ENCODE peak calls at places on chromosomes 5 and 9, in eight cellular contexts. I is H4; V is CD4-positive, alpha-beta memory T cell; P is AML-193; K is GM13977; A is effector memory CD4-positive, alpha-beta T cell; B is tibial artery; U is ACHN. C is an unnamed sample.

GRCh38 chr5:133376986-133377385 is 235.4 kb downstream of the FSTL4 start:
- DNase-seq in B (no peak), V (no peak), P (no peak), A (no peak), I (no peak), K (no peak), U (no peak), C (no peak)

GRCh38 chr5:37448941-37449340 is 69.8 kb downstream of the WDR70 start:
- DNase-seq in U (no peak), I (peak; percentile 73), A (no peak), K (no peak), B (no peak), V (no peak), P (no peak), C (no peak)

GRCh38 chr5:39606592-39606990 is 181.8 kb upstream of the DAB2 start:
- DNase-seq in I (no peak), A (no peak), B (no peak), V (no peak), K (no peak), P (no peak), U (no peak), C (no peak)

GRCh38 chr5:168076561-168076991 is 214.9 kb upstream of the WWC1 start:
- DNase-seq in U (peak; percentile 44), A (no peak), I (peak; percentile 67), P (peak; percentile 5), B (no peak), V (no peak), K (no peak), C (peak; percentile 35)

GRCh38 chr5:4086081-4086480 is 490.4 kb downstream of the IRX1 start:
- DNase-seq in V (no peak), I (no peak), K (no peak), A (no peak), P (no peak), U (no peak), B (no peak), C (no peak)

GRCh38 chr5:63154480-63155309 is 576.1 kb downstream of the LRRC70 start:
- DNase-seq in K (no peak), U (no peak), P (no peak), V (no peak), A (no peak), I (no peak), B (no peak), C (no peak)

GRCh38 chr5:61332369-61332745 is 299 bp downstream of the ZSWIM6 start:
- DNase-seq in V (peak; percentile 57), K (peak; percentile 66), P (no peak), U (no peak), B (peak; percentile 43), I (no peak), A (peak; percentile 31), C (peak; percentile 37)

GRCh38 chr9:96413312-96414221 is 4.6 kb downstream of the ZNF367 start:
- DNase-seq in K (no peak), P (peak; percentile 61), I (no peak), B (no peak), A (no peak), U (no peak), V (peak; percentile 38), C (no peak)

GRCh38 chr5:54470191-54470590 is 14.7 kb downstream of the HSPB3 start:
- DNase-seq in U (no peak), A (no peak), K (no peak), V (no peak), B (no peak), I (no peak), P (no peak), C (no peak)

GRCh38 chr5:35908814-35909213 is 29.6 kb downstream of the CAPSL start:
- DNase-seq in A (no peak), K (no peak), U (no peak), P (no peak), V (no peak), I (no peak), B (no peak), C (no peak)

GRCh38 chr9:99287641-99288040 is 65.6 kb downstream of the SEC61B start:
- DNase-seq in I (no peak), U (no peak), K (no peak), V (no peak), A (no peak), B (no peak), P (no peak), C (no peak)

GRCh38 chr9:91549177-91549576 is 125.5 kb upstream of the NFIL3 start:
- DNase-seq in B (no peak), P (no peak), K (no peak), I (no peak), A (no peak), V (no peak), U (no peak), C (no peak)

GRCh38 chr5:530556-530955 is 6.3 kb upstream of the SLC9A3 start:
- DNase-seq in P (no peak), I (no peak), V (no peak), U (no peak), A (no peak), K (no peak), B (no peak), C (no peak)

GRCh38 chr5:82314964-82315728 is 37.0 kb upstream of the RPS23 start:
- DNase-seq in I (no peak), A (no peak), B (no peak), P (peak; percentile 31), V (no peak), U (no peak), K (no peak), C (no peak)

GRCh38 chr5:132830436-132831094 is at the start of gene SHROOM1:
- DNase-seq in A (no peak), K (peak; percentile 91), V (no peak), B (no peak), I (no peak), U (peak; percentile 56), P (no peak), C (peak; percentile 69)

GRCh38 chr5:3345195-3345594 is 250.4 kb upstream of the IRX1 start:
- DNase-seq in P (no peak), U (no peak), V (no peak), A (no peak), I (no peak), K (no peak), B (no peak), C (no peak)

GRCh38 chr5:159469496-159470370 is 139.4 kb upstream of the IL12B start:
- DNase-seq in A (peak; percentile 6), I (no peak), K (no peak), P (no peak), U (no peak), V (peak; percentile 49), B (no peak), C (no peak)

GRCh38 chr9:93098236-93098946 is 2.4 kb downstream of the CARD19 start:
- DNase-seq in B (peak; percentile 94), K (no peak), V (peak; percentile 74), I (peak; percentile 96), U (peak; percentile 92), P (peak; percentile 88), A (peak; percentile 40), C (peak; percentile 86)

GRCh38 chr9:80285325-80285724 is 713.6 kb downstream of the TLE4 start:
- DNase-seq in K (no peak), I (peak; percentile 9), U (peak; percentile 2), B (no peak), P (no peak), V (no peak), A (no peak), C (no peak)

GRCh38 chr9:126157826-126158431 is 168.7 kb upstream of the MVB12B start:
- DNase-seq in K (no peak), A (no peak), B (no peak), I (no peak), V (no peak), P (no peak), U (no peak), C (no peak)

GRCh38 chr5:137604348-137605095 is 105.4 kb upstream of the SPOCK1 start:
- DNase-seq in I (no peak), A (no peak), V (no peak), U (no peak), B (no peak), P (no peak), K (no peak), C (no peak)

GRCh38 chr9:2817987-2818386 is 25.9 kb downstream of the PUM3 start:
- DNase-seq in B (no peak), A (no peak), U (peak; percentile 93), P (no peak), K (no peak), I (peak; percentile 7), V (no peak), C (no peak)

GRCh38 chr5:6636293-6636692 is 3.1 kb downstream of the SRD5A1 start:
- DNase-seq in K (no peak), U (no peak), A (no peak), P (no peak), V (no peak), B (no peak), I (no peak), C (no peak)

GRCh38 chr9:114525505-114525904 is 20.2 kb upstream of the WHRN start:
- DNase-seq in B (no peak), U (peak; percentile 52), K (no peak), I (peak; percentile 20), A (no peak), V (no peak), P (no peak), C (no peak)

GRCh38 chr9:979983-980382 is 3.5 kb downstream of the DMRT3 start:
- DNase-seq in B (no peak), U (no peak), V (no peak), P (no peak), K (no peak), A (no peak), I (no peak), C (no peak)

GRCh38 chr9:7536310-7536939 is 263.2 kb downstream of the DMAC1 start:
- DNase-seq in I (peak; percentile 6), V (no peak), B (peak; percentile 40), A (no peak), P (peak; percentile 26), U (peak; percentile 50), K (peak; percentile 26), C (no peak)

GRCh38 chr9:129665008-129665771 is at the start of gene PRRX2:
- DNase-seq in V (no peak), U (no peak), K (peak; percentile 54), B (peak; percentile 71), P (no peak), I (no peak), A (no peak), C (peak; percentile 22)

GRCh38 chr9:125214186-125214585 is 13.8 kb downstream of the RABEPK start:
- DNase-seq in I (no peak), U (no peak), V (no peak), P (no peak), A (no peak), B (no peak), K (no peak), C (no peak)

GRCh38 chr5:179912386-179912785 is 4.7 kb upstream of the TBC1D9B start:
- DNase-seq in U (no peak), B (no peak), K (no peak), P (no peak), A (no peak), I (no peak), V (no peak), C (no peak)

GRCh38 chr5:143701476-143701875 is 110.5 kb upstream of the HMHB1 start:
- DNase-seq in U (no peak), P (no peak), I (peak; percentile 85), A (no peak), B (no peak), V (no peak), K (no peak), C (no peak)

GRCh38 chr5:95241635-95242034 is 43.3 kb downstream of the MCTP1 start:
- DNase-seq in U (no peak), K (peak; percentile 39), B (no peak), P (peak; percentile 21), A (no peak), I (no peak), V (no peak), C (no peak)

GRCh38 chr5:77774981-77775772 is 962 bp downstream of the TBCA start:
- DNase-seq in V (no peak), U (peak; percentile 47), K (no peak), I (no peak), P (peak; percentile 44), A (no peak), B (no peak), C (no peak)

GRCh38 chr5:178356459-178356872 is 123.9 kb upstream of the PHYKPL start:
- DNase-seq in B (no peak), K (no peak), P (no peak), V (no peak), I (peak; percentile 63), U (no peak), A (no peak), C (peak; percentile 44)

GRCh38 chr5:16628376-16628775 is 11.6 kb upstream of the RETREG1 start:
- DNase-seq in P (no peak), K (no peak), I (no peak), B (no peak), A (no peak), U (no peak), V (no peak), C (no peak)

C was measured in left ventricle myocardium inferior.